ENCODE peak calls at places on chromosome 20, in nine cellular contexts. A, R, W, Y, O, I, E, S and X are unnamed samples.
A peak's percentile ranks its signal among the peaks of the same experiment; 100 is the strongest.

GRCh38 chr20:53738039-53738944 is 144.7 kb upstream of the ZNF217 start:
- DNase-seq in A (peak; percentile 97), R (no peak), W (no peak), Y (peak; percentile 96), O (no peak), I (peak; percentile 96), E (no peak), S (peak; percentile 98), X (no peak)

GRCh38 chr20:63121749-63122405 is 94.1 kb downstream of the YTHDF1 start:
- DNase-seq in A (no peak), R (no peak), W (no peak), Y (no peak), O (no peak), I (no peak), E (no peak), S (no peak), X (no peak)

GRCh38 chr20:59006864-59007757 is at the start of gene CTSZ:
- DNase-seq in A (peak; percentile 39), R (peak; percentile 70), W (peak; percentile 61), Y (peak; percentile 68), O (no peak), I (no peak), E (no peak), S (peak; percentile 57), X (no peak)

GRCh38 chr20:48681201-48681881 is 146.5 kb downstream of the PREX1 start:
- DNase-seq in A (no peak), R (no peak), W (no peak), Y (no peak), O (no peak), I (no peak), E (no peak), S (peak; percentile 71), X (no peak)

GRCh38 chr20:48025061-48025515 is 239.8 kb upstream of the SULF2 start:
- DNase-seq in A (peak; percentile 35), R (no peak), W (no peak), Y (peak; percentile 92), O (no peak), I (no peak), E (no peak), S (peak; percentile 95), X (peak; percentile 80)

GRCh38 chr20:3889489-3890409 is 562 bp downstream of the PANK2 start:
- DNase-seq in A (no peak), R (peak; percentile 65), W (peak; percentile 74), Y (peak; percentile 48), O (no peak), I (peak; percentile 27), E (no peak), S (no peak), X (no peak)

GRCh38 chr20:61926796-61927192 is 138.9 kb downstream of the TAF4 start:
- DNase-seq in A (no peak), R (no peak), W (no peak), Y (no peak), O (no peak), I (no peak), E (no peak), S (no peak), X (no peak)

GRCh38 chr20:50873518-50873959 is 57.7 kb downstream of the ADNP start:
- DNase-seq in A (no peak), R (no peak), W (no peak), Y (no peak), O (no peak), I (no peak), E (no peak), S (no peak), X (no peak)

GRCh38 chr20:45470939-45471338 is 1.4 kb downstream of the WFDC2 start:
- DNase-seq in A (no peak), R (peak; percentile 25), W (no peak), Y (peak; percentile 33), O (no peak), I (no peak), E (no peak), S (no peak), X (no peak)